ENCODE peak calls at places on chromosomes 4 and X, in nine cellular contexts. R is cardiac fibroblast, I is GM12865, Z is kidney, C is AG09309, T is type B pancreatic cell, P is neural crest cell, M is LNCaP clone FGC, E is cardiac muscle cell. B is an unnamed sample.

GRCh38 chr4:172232966-172233365 is 419.8 kb downstream of the GALNTL6 start:
- DNase-seq in R (no peak), I (no peak), Z (no peak), C (no peak), T (no peak), P (no peak), M (no peak), E (no peak), B (peak; percentile 24)

GRCh38 chr4:154602404-154603020 is 9.9 kb downstream of the FGG start:
- DNase-seq in R (peak; percentile 11), I (no peak), Z (no peak), C (no peak), T (no peak), P (no peak), M (no peak), E (no peak), B (no peak)

GRCh38 chr4:63029380-63029779 is 1379.9 kb downstream of the TECRL start:
- DNase-seq in R (no peak), I (no peak), Z (no peak), C (no peak), T (no peak), P (no peak), M (no peak), E (no peak), B (no peak)

GRCh38 chr4:177016541-177017141 is 223.9 kb upstream of the VEGFC start:
- DNase-seq in R (peak; percentile 63), I (no peak), Z (no peak), C (no peak), T (no peak), P (no peak), M (no peak), E (no peak), B (no peak)

GRCh38 chr4:16860506-16860905 is 37.9 kb downstream of the LDB2 start:
- DNase-seq in R (peak; percentile 94), I (no peak), Z (no peak), C (peak; percentile 73), T (no peak), P (no peak), M (no peak), E (peak; percentile 73), B (no peak)

GRCh38 chr4:90757529-90757928 is 630.3 kb downstream of the CCSER1 start:
- DNase-seq in R (no peak), I (no peak), Z (no peak), C (no peak), T (no peak), P (no peak), M (peak; percentile 59), E (no peak), B (no peak)

GRCh38 chr4:77418333-77418732 is 187.3 kb upstream of the CXCL13 start:
- DNase-seq in R (no peak), I (peak; percentile 31), Z (no peak), C (no peak), T (no peak), P (no peak), M (no peak), E (peak; percentile 24), B (peak; percentile 18)

GRCh38 chrX:37871626-37872302 is 24.4 kb upstream of the DYNLT3 start:
- DNase-seq in R (peak; percentile 89), I (no peak), Z (no peak), C (peak; percentile 56), T (no peak), P (no peak), M (no peak), E (peak; percentile 80), B (no peak)

GRCh38 chr4:2968381-2968780 is 5.0 kb downstream of the GRK4 start:
- DNase-seq in R (peak; percentile 49), I (no peak), Z (no peak), C (no peak), T (no peak), P (no peak), M (no peak), E (no peak), B (no peak)

GRCh38 chrX:31199051-31199769 is 127.4 kb upstream of the FTHL17 start:
- DNase-seq in R (no peak), I (no peak), Z (no peak), C (peak; percentile 81), T (no peak), P (no peak), M (no peak), E (peak; percentile 45), B (no peak)

GRCh38 chr4:48801739-48802138 is 21.7 kb upstream of the FRYL start:
- DNase-seq in R (peak; percentile 41), I (no peak), Z (no peak), C (no peak), T (no peak), P (no peak), M (no peak), E (peak; percentile 27), B (no peak)

GRCh38 chr4:182245541-182246245 is 2.5 kb downstream of the TENM3 start:
- DNase-seq in R (no peak), I (no peak), Z (no peak), C (peak; percentile 86), T (no peak), P (no peak), M (no peak), E (peak; percentile 49), B (no peak)

GRCh38 chrX:153651540-153652079 is 4.6 kb downstream of the DUSP9 start:
- DNase-seq in R (no peak), I (peak; percentile 24), Z (peak; percentile 56), C (no peak), T (no peak), P (no peak), M (no peak), E (no peak), B (no peak)

GRCh38 chrX:153648358-153649177 is 1.6 kb downstream of the DUSP9 start:
- DNase-seq in R (no peak), I (no peak), Z (peak; percentile 36), C (no peak), T (no peak), P (no peak), M (no peak), E (no peak), B (no peak)

GRCh38 chrX:153649178-153649914 is 2.3 kb downstream of the DUSP9 start:
- DNase-seq in R (peak; percentile 38), I (peak; percentile 39), Z (peak; percentile 78), C (no peak), T (no peak), P (no peak), M (no peak), E (peak; percentile 21), B (peak; percentile 38)

GRCh38 chrX:153650959-153651358 is 4.0 kb downstream of the DUSP9 start:
- DNase-seq in R (no peak), I (no peak), Z (peak; percentile 37), C (no peak), T (no peak), P (no peak), M (no peak), E (no peak), B (no peak)

DNA sequence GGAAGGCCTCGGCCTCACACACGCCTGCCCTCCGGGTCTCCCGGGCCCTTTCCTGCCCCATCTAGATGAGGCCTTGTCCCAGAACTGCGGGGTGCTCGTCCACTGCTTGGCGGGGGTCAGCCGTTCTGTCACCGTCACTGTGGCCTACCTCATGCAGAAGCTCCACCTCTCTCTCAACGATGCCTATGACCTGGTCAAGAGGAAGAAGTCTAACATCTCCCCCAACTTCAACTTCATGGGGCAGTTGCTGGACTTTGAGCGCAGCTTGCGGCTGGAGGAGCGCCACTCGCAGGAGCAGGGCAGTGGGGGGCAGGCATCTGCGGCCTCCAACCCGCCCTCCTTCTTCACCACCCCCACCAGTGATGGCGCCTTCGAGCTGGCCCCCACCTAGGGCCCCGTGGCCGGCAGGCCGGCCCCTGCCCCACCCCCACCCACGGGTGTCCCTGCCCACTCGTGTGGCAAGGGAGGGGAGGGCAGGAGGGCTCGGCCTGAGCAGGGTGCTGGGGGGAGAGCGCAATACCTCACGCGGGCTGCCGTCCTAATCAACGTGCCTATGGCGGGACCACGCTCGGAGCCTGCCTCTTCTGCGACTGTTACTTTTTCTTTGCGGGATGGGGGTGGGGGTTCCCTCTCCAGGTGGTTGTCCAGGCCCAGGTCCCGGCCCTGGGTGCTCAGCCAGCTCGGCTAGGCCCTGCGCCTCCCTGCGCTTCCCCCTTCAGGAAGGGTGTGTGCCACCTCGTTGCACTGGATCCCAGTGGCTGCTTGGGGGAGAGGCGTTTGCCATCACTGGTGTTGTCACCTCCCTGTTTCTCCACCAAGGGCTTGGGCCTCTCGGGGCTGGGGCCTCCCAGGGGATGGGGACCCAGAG is 3.1 kb downstream of the DUSP9 start:
- DNase-seq in R (no peak), I (no peak), Z (peak; percentile 59), C (no peak), T (no peak), P (no peak), M (no peak), E (no peak), B (no peak)
- TF ChIP-seq CTCF in R (no peak), I (no peak), Z (no peak), C (no peak), T (no peak), P (no peak), M (no peak), E (no peak), B (no peak)

GRCh38 chr4:37893164-37893563 is 2.3 kb downstream of the TBC1D1 start:
- DNase-seq in R (no peak), I (no peak), Z (no peak), C (no peak), T (no peak), P (no peak), M (no peak), E (no peak), B (no peak)

GRCh38 chr4:37891221-37892159 is 606 bp downstream of the TBC1D1 start:
- DNase-seq in R (peak; percentile 34), I (peak; percentile 93), Z (peak; percentile 68), C (no peak), T (no peak), P (no peak), M (no peak), E (peak; percentile 37), B (peak; percentile 11)

GRCh38 chr4:37890501-37891220 is at the start of gene TBC1D1:
- DNase-seq in R (no peak), I (peak; percentile 69), Z (peak; percentile 91), C (no peak), T (no peak), P (no peak), M (no peak), E (peak; percentile 15), B (peak; percentile 13)

GRCh38 chr4:37895271-37895670 is 4.4 kb downstream of the TBC1D1 start:
- DNase-seq in R (no peak), I (no peak), Z (no peak), C (no peak), T (no peak), P (no peak), M (no peak), E (no peak), B (no peak)

GRCh38 chr4:37892641-37893040 is 1.8 kb downstream of the TBC1D1 start:
- DNase-seq in R (no peak), I (peak; percentile 75), Z (no peak), C (no peak), T (no peak), P (no peak), M (no peak), E (no peak), B (no peak)
- TF ChIP-seq CTCF in R (no peak), I (no peak), Z (no peak), C (no peak), T (no peak), P (no peak), M (no peak), E (no peak), B (no peak)

GRCh38 chrX:40314070-40314469 is 216.3 kb upstream of the BCOR start:
- DNase-seq in R (no peak), I (peak; percentile 55), Z (no peak), C (no peak), T (no peak), P (no peak), M (no peak), E (peak; percentile 3), B (no peak)
- TF ChIP-seq CTCF in R (no peak), I (no peak), Z (peak; percentile 4), C (no peak), T (no peak), P (no peak), M (no peak), E (peak; percentile 19), B (no peak)

GRCh38 chrX:16144420-16144819 is 21.1 kb downstream of the GRPR start:
- DNase-seq in R (no peak), I (no peak), Z (no peak), C (no peak), T (no peak), P (no peak), M (no peak), E (no peak), B (no peak)
- TF ChIP-seq CTCF in R (no peak), I (no peak), Z (no peak), C (no peak), T (no peak), P (no peak), M (no peak), E (no peak), B (no peak)

B was measured in endothelial cell.